ENCODE peak calls at places on chromosomes 11 and 22, in four cellular contexts. One of them, this sample, is unnamed.

GRCh38 chr11:46604796-46605195 is 11.0 kb upstream of the AMBRA1 start:
- DNase-seq in prostate gland: no peak
- DNase-seq in NB4: no peak
- DNase-seq in A549: no peak
- DNase-seq in this sample: no peak

GRCh38 chr11:111469200-111469599 is 43.0 kb downstream of the BTG4 start:
- DNase-seq in NB4: peak
- DNase-seq in prostate gland: no peak
- DNase-seq in A549: no peak
- DNase-seq in this sample: no peak

GRCh38 chr11:94938399-94939055 is 34.8 kb downstream of the CWC15 start:
- DNase-seq in prostate gland: peak
- DNase-seq in NB4: no peak
- DNase-seq in A549: no peak
- DNase-seq in this sample: peak

GRCh38 chr22:32852346-32853251 is 51.1 kb downstream of the TIMP3 start:
- DNase-seq in A549: no peak
- DNase-seq in NB4: peak
- DNase-seq in prostate gland: peak
- DNase-seq in this sample: peak

GRCh38 chr11:102438311-102439062 is 14.1 kb downstream of the TMEM123 start:
- DNase-seq in prostate gland: no peak
- DNase-seq in NB4: no peak
- DNase-seq in A549: no peak
- DNase-seq in this sample: peak

GRCh38 chr11:8070417-8071101 is 10.5 kb upstream of the TUB start:
- DNase-seq in prostate gland: no peak
- DNase-seq in A549: peak
- DNase-seq in NB4: peak
- DNase-seq in this sample: peak

GRCh38 chr11:37504066-37504611 is 906.1 kb upstream of the RAG2 start:
- DNase-seq in prostate gland: no peak
- DNase-seq in A549: no peak
- DNase-seq in NB4: peak
- DNase-seq in this sample: no peak

GRCh38 chr11:96412761-96413381 is 23.1 kb downstream of the JRKL start:
- DNase-seq in prostate gland: no peak
- DNase-seq in A549: no peak
- DNase-seq in NB4: no peak
- DNase-seq in this sample: peak

GRCh38 chr11:102927624-102927990 is 27.9 kb downstream of the MMP13 start:
- DNase-seq in NB4: no peak
- DNase-seq in A549: no peak
- DNase-seq in prostate gland: no peak
- DNase-seq in this sample: peak

GRCh38 chr11:3340025-3340424 is 38.9 kb downstream of the ZNF195 start:
- DNase-seq in prostate gland: no peak
- DNase-seq in A549: peak
- DNase-seq in NB4: no peak
- DNase-seq in this sample: no peak

GRCh38 chr11:1072116-1072820 is 2.4 kb upstream of the MUC2 start:
- DNase-seq in prostate gland: no peak
- DNase-seq in NB4: peak
- DNase-seq in A549: peak
- DNase-seq in this sample: no peak

GRCh38 chr22:41925783-41926460 is 684 bp downstream of the TNFRSF13C start:
- DNase-seq in NB4: peak
- DNase-seq in prostate gland: peak
- DNase-seq in A549: peak
- DNase-seq in this sample: peak

GRCh38 chr22:49236541-49237075 is 591.1 kb downstream of the BRD1 start:
- DNase-seq in prostate gland: peak
- DNase-seq in NB4: no peak
- DNase-seq in A549: no peak
- DNase-seq in this sample: no peak

GRCh38 chr11:76148941-76149613 is 57.2 kb downstream of the WNT11 start:
- DNase-seq in A549: no peak
- DNase-seq in NB4: no peak
- DNase-seq in prostate gland: no peak
- DNase-seq in this sample: no peak

GRCh38 chr11:60127311-60127811 is 38.9 kb downstream of the MS4A2 start:
- DNase-seq in NB4: no peak
- DNase-seq in A549: no peak
- DNase-seq in prostate gland: no peak
- DNase-seq in this sample: no peak

GRCh38 chr11:62556102-62556871 is 9.7 kb upstream of the AHNAK start:
- DNase-seq in prostate gland: peak
- DNase-seq in A549: peak
- DNase-seq in NB4: peak
- DNase-seq in this sample: peak

GRCh38 chr22:17303840-17304779 is 65.2 kb upstream of the CECR2 start:
- DNase-seq in NB4: peak
- DNase-seq in A549: no peak
- DNase-seq in prostate gland: no peak
- DNase-seq in this sample: no peak

GRCh38 chr11:128336203-128336602 is 251.2 kb downstream of the ETS1 start:
- DNase-seq in prostate gland: no peak
- DNase-seq in NB4: no peak
- DNase-seq in A549: peak
- DNase-seq in this sample: peak

GRCh38 chr11:62922653-62923371 is 1.6 kb upstream of the CHRM1 start:
- DNase-seq in A549: peak
- DNase-seq in NB4: peak
- DNase-seq in prostate gland: no peak
- DNase-seq in this sample: no peak

GRCh38 chr22:41446057-41446501 is 522 bp downstream of the TOB2 start:
- DNase-seq in prostate gland: peak
- DNase-seq in A549: no peak
- DNase-seq in NB4: peak
- DNase-seq in this sample: no peak

GRCh38 chr11:72735495-72736027 is 16.6 kb downstream of the ARAP1 start:
- DNase-seq in prostate gland: no peak
- DNase-seq in NB4: peak
- DNase-seq in A549: peak
- DNase-seq in this sample: peak

GRCh38 chr22:33803371-33803770 is 116.9 kb downstream of the LARGE1 start:
- DNase-seq in NB4: peak
- DNase-seq in prostate gland: no peak
- DNase-seq in A549: peak
- DNase-seq in this sample: no peak

GRCh38 chr22:20531404-20532181 is 24.2 kb downstream of the MED15 start:
- DNase-seq in prostate gland: peak
- DNase-seq in A549: peak
- DNase-seq in NB4: no peak
- DNase-seq in this sample: peak

GRCh38 chr11:75802913-75803820 is 11.8 kb upstream of the UVRAG start:
- DNase-seq in NB4: peak
- DNase-seq in prostate gland: peak
- DNase-seq in A549: peak
- DNase-seq in this sample: peak

GRCh38 chr22:42613869-42614268 is 814 bp downstream of the POLDIP3 start:
- DNase-seq in A549: no peak
- DNase-seq in prostate gland: no peak
- DNase-seq in NB4: peak
- DNase-seq in this sample: no peak

GRCh38 chr11:3123316-3123715 is 41.8 kb downstream of the OSBPL5 start:
- DNase-seq in NB4: no peak
- DNase-seq in A549: no peak
- DNase-seq in prostate gland: peak
- DNase-seq in this sample: peak

DNA sequence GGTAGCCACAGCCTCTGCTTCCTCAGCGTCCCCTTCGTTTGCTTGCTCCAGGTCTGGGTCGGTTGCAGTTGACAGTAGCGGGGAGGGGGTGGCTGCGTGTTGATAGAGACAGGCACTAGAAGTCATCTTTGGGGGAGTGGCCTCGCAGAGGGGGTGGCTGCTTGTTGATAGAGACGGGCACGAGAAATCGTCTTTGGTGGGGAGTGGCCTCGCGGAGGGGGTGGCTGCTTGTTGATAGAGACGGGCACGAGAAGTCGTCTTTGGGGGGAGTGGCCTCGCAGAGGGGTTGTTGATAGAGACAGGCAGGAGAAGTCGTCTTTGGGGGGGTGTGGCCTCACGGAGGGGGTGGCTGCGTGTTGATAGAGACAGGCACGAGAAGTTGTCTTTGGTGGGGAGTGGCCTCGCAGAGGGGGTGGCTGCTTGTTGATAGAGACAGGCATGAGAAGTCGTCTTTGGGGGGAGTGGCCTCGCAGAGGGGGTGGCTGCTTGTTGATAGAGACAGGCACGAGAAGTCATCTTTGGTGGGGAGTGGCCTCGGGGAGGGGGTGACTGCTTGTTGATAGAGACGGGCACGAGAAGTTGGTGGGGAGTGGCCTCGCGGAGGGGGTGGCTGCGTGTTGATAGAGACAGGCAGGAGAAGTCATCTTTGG is 328.3 kb downstream of the TBC1D22A start:
- DNase-seq in prostate gland: no peak
- DNase-seq in NB4: no peak
- DNase-seq in A549: no peak
- DNase-seq in this sample: peak
- H3K4me3 ChIP-seq in prostate gland: peak
- H3K4me3 ChIP-seq in NB4: no peak
- H3K4me3 ChIP-seq in A549: no peak
- H3K4me3 ChIP-seq in this sample: no peak

DNA sequence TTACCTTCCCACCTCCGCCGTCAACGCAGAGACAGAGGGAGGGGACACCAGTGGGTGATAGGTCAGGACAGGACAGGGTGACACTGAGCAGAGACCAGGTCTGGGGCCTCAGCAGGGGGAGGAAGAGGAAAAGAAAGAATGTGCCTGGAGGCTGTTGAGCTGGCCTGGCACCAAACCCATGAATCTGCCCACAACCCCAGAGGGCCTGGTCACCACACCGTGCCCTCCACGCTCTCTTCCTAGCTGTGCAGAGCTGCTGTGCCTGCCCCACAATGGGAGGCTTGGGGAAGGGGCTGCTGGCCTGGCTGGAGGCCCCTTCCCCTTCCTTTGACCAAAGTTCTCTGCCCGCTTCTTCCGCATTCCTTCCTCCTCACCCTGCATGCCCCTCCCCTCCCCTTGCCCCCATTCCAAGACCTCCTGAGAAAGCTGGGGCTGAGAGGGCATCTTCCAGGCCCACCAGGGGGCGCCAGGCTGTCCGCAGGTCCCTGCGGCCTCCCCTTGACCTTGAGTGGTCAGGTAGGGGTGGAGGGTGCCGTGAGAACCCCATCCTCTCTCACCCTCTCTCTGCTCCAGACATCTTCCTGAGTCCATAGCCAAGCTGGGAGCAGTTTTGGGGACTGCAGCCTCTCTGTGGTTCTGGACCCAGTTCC is 11.0 kb upstream of the CACNA1I start:
- DNase-seq in A549: no peak
- DNase-seq in NB4: peak
- DNase-seq in prostate gland: no peak
- DNase-seq in this sample: peak
- TF ChIP-seq CTCF in A549: peak
- TF ChIP-seq CTCF in NB4: peak
- TF ChIP-seq CTCF in prostate gland: no peak
- TF ChIP-seq CTCF in this sample: no peak

GRCh38 chr11:65476632-65477270 is 22.1 kb upstream of the MALAT1 start:
- DNase-seq in prostate gland: no peak
- DNase-seq in A549: no peak
- DNase-seq in NB4: no peak
- DNase-seq in this sample: no peak

GRCh38 chr11:65473275-65473860 is 25.5 kb upstream of the MALAT1 start:
- DNase-seq in A549: no peak
- DNase-seq in NB4: no peak
- DNase-seq in prostate gland: no peak
- DNase-seq in this sample: peak

GRCh38 chr11:65468874-65469333 is 29.9 kb upstream of the MALAT1 start:
- DNase-seq in NB4: peak
- DNase-seq in A549: peak
- DNase-seq in prostate gland: peak
- DNase-seq in this sample: peak

GRCh38 chr11:65470433-65470832 is 28.4 kb upstream of the MALAT1 start:
- DNase-seq in NB4: no peak
- DNase-seq in prostate gland: no peak
- DNase-seq in A549: no peak
- DNase-seq in this sample: no peak

GRCh38 chr11:65471410-65471762 is 27.5 kb upstream of the MALAT1 start:
- DNase-seq in prostate gland: peak
- DNase-seq in A549: peak
- DNase-seq in NB4: peak
- DNase-seq in this sample: peak
- TF ChIP-seq POLR2A in prostate gland: no peak
- TF ChIP-seq POLR2A in A549: no peak
- TF ChIP-seq POLR2A in NB4: no peak
- TF ChIP-seq POLR2A in this sample: no peak

GRCh38 chr11:67585911-67586310 is 2.3 kb downstream of the GSTP1 start:
- DNase-seq in NB4: no peak
- DNase-seq in prostate gland: no peak
- DNase-seq in A549: no peak
- DNase-seq in this sample: no peak
- H3K4me3 ChIP-seq in NB4: no peak
- H3K4me3 ChIP-seq in prostate gland: no peak
- H3K4me3 ChIP-seq in A549: no peak
- H3K4me3 ChIP-seq in this sample: no peak

GRCh38 chr11:15484398-15484797 is 369.7 kb downstream of the INSC start:
- DNase-seq in NB4: no peak
- DNase-seq in prostate gland: no peak
- DNase-seq in A549: no peak
- DNase-seq in this sample: no peak

GRCh38 chr11:15489281-15489680 is 374.6 kb downstream of the INSC start:
- DNase-seq in prostate gland: no peak
- DNase-seq in NB4: no peak
- DNase-seq in A549: no peak
- DNase-seq in this sample: no peak

GRCh38 chr11:15481871-15482270 is 367.1 kb downstream of the INSC start:
- DNase-seq in NB4: no peak
- DNase-seq in prostate gland: no peak
- DNase-seq in A549: no peak
- DNase-seq in this sample: no peak

GRCh38 chr11:15483205-15483604 is 368.5 kb downstream of the INSC start:
- DNase-seq in NB4: no peak
- DNase-seq in prostate gland: no peak
- DNase-seq in A549: no peak
- DNase-seq in this sample: no peak

DNA sequence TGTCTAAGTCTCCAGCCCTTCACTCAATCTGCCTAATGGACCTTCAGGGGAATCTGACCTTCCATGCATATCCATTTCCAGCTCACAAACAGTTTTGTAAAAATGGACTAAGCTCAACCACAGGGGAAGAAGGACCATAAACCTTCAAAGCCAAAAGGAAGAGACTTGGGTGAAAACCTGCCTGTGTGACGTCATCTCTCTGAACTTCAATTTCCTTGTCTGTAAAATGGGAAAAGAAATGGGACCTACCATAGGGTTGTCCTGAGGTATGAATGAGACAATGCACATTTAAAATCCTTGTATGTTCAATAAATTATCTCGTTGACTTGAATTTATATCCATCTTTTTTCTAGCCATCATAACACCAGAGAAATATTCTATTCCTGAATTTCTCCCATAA is 370.7 kb downstream of the INSC start:
- DNase-seq in A549: no peak
- DNase-seq in NB4: no peak
- DNase-seq in prostate gland: no peak
- DNase-seq in this sample: no peak
- TF ChIP-seq CTCF in A549: no peak
- TF ChIP-seq CTCF in NB4: no peak
- TF ChIP-seq CTCF in prostate gland: no peak
- TF ChIP-seq CTCF in this sample: no peak